ENCODE peak calls at places on chromosomes 6 and 20, in six cellular contexts. V is CD8-positive, alpha-beta T cell; H is activated gamma-delta T cell treated with Interleukin-2 at 50 U/mL for 16 hours; B is HEK293T; I is NCI-H1105; R is Peyer's patch. Z is an unnamed sample.

GRCh38 chr6:47246556-47246955 is 63.1 kb downstream of the TNFRSF21 start:
- DNase-seq in I (no peak), H (no peak), R (no peak), V (no peak), B (no peak), Z (no peak)

GRCh38 chr6:158460602-158461092 is 99.2 kb upstream of the TMEM181 start:
- DNase-seq in I (no peak), R (no peak), B (no peak), H (no peak), V (no peak), Z (no peak)

GRCh38 chr6:92479821-92480220 is 939.5 kb downstream of the EPHA7 start:
- DNase-seq in H (no peak), V (no peak), I (peak; percentile 1), R (no peak), B (no peak), Z (no peak)

GRCh38 chr6:36671687-36672375 is 6.7 kb upstream of the CDKN1A start:
- DNase-seq in H (no peak), I (no peak), B (no peak), R (no peak), V (no peak), Z (no peak)

GRCh38 chr6:81304486-81304885 is 448.0 kb downstream of the TENT5A start:
- DNase-seq in I (no peak), R (no peak), H (no peak), B (no peak), V (no peak), Z (no peak)

GRCh38 chr6:107513214-107513613 is 23.3 kb downstream of the SOBP start:
- DNase-seq in B (no peak), R (no peak), H (no peak), I (no peak), V (no peak), Z (no peak)

GRCh38 chr6:36268478-36269248 is 1.2 kb upstream of the PNPLA1 start:
- DNase-seq in H (no peak), B (no peak), R (no peak), V (no peak), I (no peak), Z (no peak)

GRCh38 chr20:10501377-10501776 is 66.3 kb downstream of the SLX4IP start:
- DNase-seq in H (peak; percentile 5), B (no peak), V (peak; percentile 32), I (no peak), R (no peak), Z (no peak)

GRCh38 chr20:10927011-10927583 is 253.3 kb upstream of the JAG1 start:
- DNase-seq in I (peak; percentile 19), V (no peak), H (no peak), B (no peak), R (no peak), Z (no peak)

GRCh38 chr6:118645395-118645794 is 6.0 kb downstream of the CEP85L start:
- DNase-seq in I (no peak), B (no peak), V (no peak), H (no peak), R (no peak), Z (no peak)

GRCh38 chr6:66900081-66900770 is 1193.2 kb upstream of the EYS start:
- DNase-seq in B (no peak), R (no peak), V (no peak), I (no peak), H (no peak), Z (no peak)

GRCh38 chr6:2523061-2523460 is 227.7 kb downstream of the MYLK4 start:
- DNase-seq in H (no peak), B (no peak), R (no peak), V (no peak), I (no peak), Z (no peak)

GRCh38 chr20:805713-806112 is 27.8 kb upstream of the FAM110A start:
- DNase-seq in I (no peak), V (no peak), B (no peak), R (no peak), H (no peak), Z (no peak)

GRCh38 chr6:167863897-167864296 is 37.2 kb downstream of the AFDN start:
- DNase-seq in R (no peak), I (no peak), H (no peak), B (no peak), V (no peak), Z (no peak)

GRCh38 chr6:108800510-108800909 is 47.7 kb upstream of the ARMC2 start:
- DNase-seq in B (no peak), R (no peak), V (no peak), H (no peak), I (no peak), Z (no peak)

GRCh38 chr6:25034477-25034876 is 98.7 kb upstream of the RIPOR2 start:
- DNase-seq in V (no peak), R (no peak), H (no peak), I (no peak), B (no peak), Z (no peak)

GRCh38 chr6:34341481-34341971 is 50.9 kb downstream of the NUDT3 start:
- DNase-seq in B (no peak), H (no peak), I (no peak), R (no peak), V (no peak), Z (no peak)

GRCh38 chr20:22684763-22685443 is 100.5 kb upstream of the FOXA2 start:
- DNase-seq in R (no peak), V (no peak), H (no peak), I (no peak), B (no peak), Z (no peak)

GRCh38 chr6:32969685-32970412 is 1.5 kb downstream of the BRD2 start:
- DNase-seq in I (peak; percentile 60), V (peak; percentile 75), R (peak; percentile 89), H (peak; percentile 67), B (no peak), Z (peak; percentile 89)

GRCh38 chr6:137145421-137145820 is 28.0 kb downstream of the IL22RA2 start:
- DNase-seq in I (no peak), B (no peak), H (no peak), R (no peak), V (no peak), Z (no peak)

GRCh38 chr20:13422637-13423036 is 201.6 kb downstream of the ISM1 start:
- DNase-seq in I (no peak), H (no peak), R (no peak), V (no peak), B (no peak), Z (no peak)

GRCh38 chr6:53910834-53911233 is 116.0 kb downstream of the LRRC1 start:
- DNase-seq in R (no peak), B (no peak), I (no peak), H (no peak), V (no peak), Z (no peak)

GRCh38 chr6:72740135-72740534 is 118.3 kb downstream of the KCNQ5 start:
- DNase-seq in H (no peak), B (no peak), I (no peak), R (no peak), V (no peak), Z (no peak)

GRCh38 chr20:62804632-62805364 is at the start of gene OGFR:
- DNase-seq in I (peak; percentile 35), V (peak; percentile 74), B (peak; percentile 68), R (peak; percentile 88), H (peak; percentile 71), Z (peak; percentile 74)

GRCh38 chr6:100493206-100493888 is 28.6 kb upstream of the SIM1 start:
- DNase-seq in R (no peak), I (no peak), H (no peak), B (no peak), V (no peak), Z (no peak)

GRCh38 chr6:170102582-170103481 is 188.0 kb downstream of the DLL1 start:
- DNase-seq in B (no peak), H (no peak), V (peak; percentile 8), R (peak; percentile 38), I (no peak), Z (no peak)

GRCh38 chr6:121971886-121972285 is 427.6 kb upstream of the HSF2 start:
- DNase-seq in R (no peak), I (no peak), H (no peak), B (no peak), V (no peak), Z (no peak)

GRCh38 chr6:37170273-37171140 is 555 bp downstream of the PIM1 start:
- DNase-seq in V (peak; percentile 46), B (peak; percentile 53), R (peak; percentile 79), H (no peak), I (peak; percentile 22), Z (peak; percentile 53)

GRCh38 chr6:112933947-112934346 is 586.8 kb downstream of the RFPL4B start:
- DNase-seq in I (no peak), V (no peak), H (no peak), R (no peak), B (no peak), Z (no peak)

GRCh38 chr20:37408202-37408929 is 62.4 kb downstream of the SRC start:
- DNase-seq in H (no peak), V (no peak), I (no peak), R (no peak), B (no peak), Z (peak; percentile 18)

GRCh38 chr6:134065706-134066105 is 13.3 kb upstream of the SLC2A12 start:
- DNase-seq in V (no peak), B (peak; percentile 45), H (no peak), I (no peak), R (no peak), Z (no peak)

GRCh38 chr6:146785001-146785585 is 186.3 kb downstream of the ADGB start:
- DNase-seq in B (peak; percentile 47), V (no peak), H (peak; percentile 17), R (no peak), I (peak; percentile 69), Z (no peak)

GRCh38 chr20:8293791-8294190 is 161.7 kb downstream of the PLCB1 start:
- DNase-seq in H (no peak), R (no peak), B (no peak), V (no peak), I (no peak), Z (no peak)

Z was measured in heart right ventricle.